ENCODE peak calls at places on chromosomes 16 and 17, in five cellular contexts. G is RWPE1, B is ovary, L is tibial artery, S is A549. H is an unnamed sample.

GRCh38 chr17:9644910-9645751 is at the start of gene USP43:
- DNase-seq in G (peak), B (no peak), L (no peak), S (peak), H (no peak)

GRCh38 chr16:85619089-85619850 is 6.1 kb downstream of the GSE1 start:
- DNase-seq in G (no peak), B (no peak), L (no peak), S (no peak), H (no peak)

GRCh38 chr16:25709182-25709581 is 17.4 kb downstream of the HS3ST4 start:
- DNase-seq in G (no peak), B (no peak), L (no peak), S (no peak), H (no peak)

GRCh38 chr17:70483624-70484023 is 314.3 kb downstream of the KCNJ2 start:
- DNase-seq in G (no peak), B (no peak), L (no peak), S (no peak), H (no peak)

GRCh38 chr17:8142158-8142886 is 9.9 kb downstream of the PER1 start:
- DNase-seq in G (no peak), B (peak), L (peak), S (no peak), H (peak)

GRCh38 chr16:87702325-87702811 is 63.4 kb downstream of the KLHDC4 start:
- DNase-seq in G (no peak), B (no peak), L (no peak), S (peak), H (no peak)

GRCh38 chr16:27486344-27486743 is 63.4 kb downstream of the GTF3C1 start:
- DNase-seq in G (no peak), B (no peak), L (no peak), S (no peak), H (no peak)

GRCh38 chr16:12760819-12761611 is 42.7 kb downstream of the CPPED1 start:
- DNase-seq in G (no peak), B (no peak), L (no peak), S (no peak), H (no peak)

GRCh38 chr16:85718682-85719081 is 29.9 kb upstream of the GINS2 start:
- DNase-seq in G (no peak), B (no peak), L (no peak), S (peak), H (no peak)

GRCh38 chr17:8173056-8173870 is 2.9 kb downstream of the TMEM107 start:
- DNase-seq in G (peak), B (peak), L (peak), S (peak), H (no peak)

GRCh38 chr16:49856741-49857330 is 924 bp upstream of the ZNF423 start:
- DNase-seq in G (peak), B (peak), L (peak), S (peak), H (peak)

GRCh38 chr16:54050281-54051210 is 236.0 kb downstream of the IRX3 start:
- DNase-seq in G (no peak), B (no peak), L (no peak), S (no peak), H (no peak)

GRCh38 chr16:50102046-50102756 is 36.4 kb downstream of the HEATR3 start:
- DNase-seq in G (peak), B (no peak), L (no peak), S (no peak), H (no peak)

GRCh38 chr16:7086842-7087616 is 245.6 kb upstream of the RBFOX1 start:
- DNase-seq in G (no peak), B (no peak), L (no peak), S (no peak), H (no peak)

GRCh38 chr16:85626191-85626951 is 13.2 kb downstream of the GSE1 start:
- DNase-seq in G (no peak), B (no peak), L (no peak), S (no peak), H (no peak)

DNA sequence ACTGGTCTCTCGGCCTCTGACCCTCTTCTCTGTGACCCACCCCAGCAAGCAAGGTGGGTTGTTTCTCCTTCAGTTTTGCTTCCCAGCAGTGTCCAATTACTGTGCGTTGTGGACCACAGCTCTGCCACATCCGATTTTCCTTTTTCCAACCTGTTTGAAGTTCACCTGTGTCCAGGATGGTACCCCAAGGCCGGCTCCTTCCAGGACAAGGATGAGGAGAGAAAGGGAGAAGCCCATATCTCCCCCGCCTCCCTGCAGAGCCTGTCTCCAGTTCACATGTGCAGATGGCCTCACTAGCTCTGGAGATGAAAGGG is 13.5 kb downstream of the NMRAL1 start:
- DNase-seq in G (no peak), B (no peak), L (no peak), S (no peak), H (no peak)
- H3K27ac ChIP-seq in G (peak), B (no peak), L (no peak), S (no peak), H (no peak)

DNA sequence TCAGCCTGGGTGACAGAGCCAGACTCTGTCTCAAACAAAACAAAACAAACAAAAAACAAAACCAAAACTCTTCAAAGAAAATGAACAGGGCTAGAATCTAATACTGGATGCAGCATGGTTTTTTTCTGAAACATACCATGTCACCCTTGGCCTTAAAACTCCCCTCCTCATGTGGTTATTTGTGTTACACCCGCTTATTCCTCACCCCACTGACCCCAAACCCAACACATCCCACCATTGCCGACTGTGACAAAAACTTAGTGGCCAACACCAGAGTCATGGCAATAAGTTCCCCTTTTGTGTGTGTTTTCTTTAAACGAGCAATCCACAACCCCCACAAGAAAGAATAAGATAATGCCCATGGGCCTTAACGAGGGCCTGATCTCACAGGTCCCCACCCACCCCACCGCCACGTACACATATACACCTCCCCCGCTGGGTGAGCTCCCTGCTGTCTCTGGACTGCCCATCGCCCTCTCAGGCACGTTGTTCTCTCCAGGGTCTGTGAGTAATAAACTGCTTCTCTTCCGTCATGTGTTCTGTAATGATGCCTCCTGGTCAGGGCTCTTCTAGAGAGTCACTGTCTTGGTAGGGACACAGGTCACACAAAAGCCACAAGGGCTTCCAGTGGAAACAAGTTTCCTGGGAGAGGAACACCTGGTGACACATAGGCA is 16.8 kb upstream of the ENGASE start:
- DNase-seq in G (no peak), B (no peak), L (no peak), S (no peak), H (no peak)
- TF ChIP-seq CTCF in G (no peak), B (no peak), L (no peak), S (no peak), H (no peak)

GRCh38 chr16:89562027-89562599 is 1.6 kb downstream of the RPL13 start:
- DNase-seq in G (no peak), B (no peak), L (no peak), S (no peak), H (peak)
- H3K27ac ChIP-seq in G (peak), B (no peak), L (no peak), S (peak), H (no peak)

GRCh38 chr16:17475104-17475503 is 4.3 kb upstream of the XYLT1 start:
- DNase-seq in G (no peak), B (no peak), L (no peak), S (no peak), H (no peak)
- TF ChIP-seq CTCF in G (no peak), B (no peak), L (no peak), S (no peak), H (no peak)

DNA sequence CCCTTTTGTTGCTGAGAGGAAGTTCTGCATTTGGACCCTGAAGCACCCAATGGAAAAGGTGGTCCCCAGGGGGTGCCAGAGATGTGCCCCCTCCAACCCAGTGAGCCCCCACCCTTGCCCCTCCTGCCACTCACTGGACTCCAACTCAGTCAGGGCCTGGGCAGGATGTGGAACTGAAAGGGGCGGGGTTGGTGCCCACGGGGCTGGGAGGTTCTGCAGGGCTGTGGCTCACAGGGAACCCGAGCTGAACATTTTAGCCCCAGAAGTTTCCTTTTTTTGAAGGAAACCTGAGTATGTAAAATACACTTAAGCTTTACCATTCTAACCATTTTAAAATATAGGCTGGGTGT is 15.8 kb upstream of the OGFOD3 start:
- DNase-seq in G (no peak), B (no peak), L (no peak), S (no peak), H (no peak)
- H3K27ac ChIP-seq in G (peak), B (no peak), L (no peak), S (no peak), H (no peak)

GRCh38 chr16:70578035-70578434 is 54.4 kb downstream of the SF3B3 start:
- DNase-seq in G (no peak), B (no peak), L (peak), S (no peak), H (no peak)

GRCh38 chr16:70579648-70580630 is 56.3 kb downstream of the SF3B3 start:
- DNase-seq in G (no peak), B (peak), L (peak), S (no peak), H (no peak)

GRCh38 chr16:70586731-70587130 is 59.6 kb upstream of the IL34 start:
- DNase-seq in G (no peak), B (no peak), L (no peak), S (no peak), H (no peak)

GRCh38 chr16:70579248-70579647 is 55.6 kb downstream of the SF3B3 start:
- DNase-seq in G (no peak), B (no peak), L (no peak), S (no peak), H (no peak)

GRCh38 chr16:70582280-70582978 is 58.8 kb downstream of the SF3B3 start:
- DNase-seq in G (no peak), B (no peak), L (no peak), S (no peak), H (no peak)
- TF ChIP-seq CTCF in G (no peak), B (no peak), L (no peak), S (no peak), H (no peak)

GRCh38 chr17:862584-862983 is 80.4 kb downstream of the MRM3 start:
- DNase-seq in G (no peak), B (no peak), L (no peak), S (no peak), H (no peak)
- H3K27ac ChIP-seq in G (no peak), B (no peak), L (no peak), S (no peak), H (no peak)

DNA sequence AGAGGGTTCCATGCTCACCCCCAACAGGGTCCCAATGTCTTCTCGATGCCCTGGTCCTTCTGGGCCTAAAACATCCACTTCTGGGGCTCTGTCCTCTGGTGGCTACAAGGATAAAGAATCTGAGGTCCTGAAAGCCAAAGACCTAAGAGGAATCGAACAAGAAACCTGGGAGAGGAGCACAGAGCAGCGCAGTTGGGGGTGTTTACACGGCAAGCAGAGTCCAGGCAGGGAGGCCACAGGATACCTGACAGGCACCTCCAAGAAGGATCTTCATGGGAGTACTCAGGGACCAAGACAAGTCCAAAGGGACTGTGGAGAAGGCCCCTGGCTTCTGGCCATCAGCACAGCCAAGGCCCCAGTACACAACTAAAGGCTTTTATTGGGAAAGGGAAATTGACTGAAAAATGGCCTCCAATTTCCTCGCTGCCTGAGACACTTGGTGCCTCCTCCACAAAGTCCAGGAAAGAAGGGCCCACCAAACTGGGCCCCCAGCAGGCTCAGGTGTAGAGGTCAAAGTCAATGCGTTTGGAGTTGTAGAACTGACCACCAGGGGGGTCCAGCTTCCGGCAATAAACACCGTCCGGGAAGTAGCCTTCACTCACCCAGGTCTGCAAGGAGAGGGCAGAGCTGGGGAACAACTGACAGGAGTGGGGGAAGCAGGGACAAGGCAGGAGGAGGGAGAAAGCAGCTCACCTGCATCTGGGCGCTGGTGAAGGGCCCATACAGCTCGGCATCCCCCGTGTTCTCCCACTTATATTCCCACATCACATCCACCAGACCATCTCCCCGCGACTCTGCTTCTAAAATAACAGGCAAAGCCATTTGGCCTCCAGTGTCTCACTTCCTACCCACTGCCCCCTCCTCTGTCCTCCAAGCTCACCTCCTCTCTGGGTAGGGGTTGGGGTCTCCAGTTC is 2.4 kb downstream of the CD2BP2 start:
- DNase-seq in G (no peak), B (no peak), L (no peak), S (no peak), H (no peak)
- TF ChIP-seq CTCF in G (no peak), B (no peak), L (no peak), S (no peak), H (no peak)